ENCODE peak calls at places on chromosomes 16 and 17, in four cellular contexts. One of them, this sample, is unnamed.

GRCh38 chr16:65988019-65988418 is 378.5 kb upstream of the CDH5 start:
- DNase-seq in left lung: no peak
- DNase-seq in AG04450: no peak
- DNase-seq in OCI-LY7: no peak
- DNase-seq in this sample: no peak

GRCh38 chr16:58222532-58223316 is 24.8 kb upstream of the CSNK2A2 start:
- DNase-seq in left lung: no peak
- DNase-seq in AG04450: no peak
- DNase-seq in OCI-LY7: no peak
- DNase-seq in this sample: no peak

GRCh38 chr16:8931864-8932263 is 31.8 kb downstream of the USP7 start:
- DNase-seq in left lung: no peak
- DNase-seq in AG04450: peak; percentile 27
- DNase-seq in OCI-LY7: peak; percentile 52
- DNase-seq in this sample: no peak

GRCh38 chr16:86538196-86538780 is 16.7 kb downstream of the MTHFSD start:
- DNase-seq in left lung: no peak
- DNase-seq in AG04450: no peak
- DNase-seq in OCI-LY7: no peak
- DNase-seq in this sample: no peak

GRCh38 chr17:68700391-68700790 is 99.2 kb upstream of the FAM20A start:
- DNase-seq in left lung: no peak
- DNase-seq in AG04450: no peak
- DNase-seq in OCI-LY7: no peak
- DNase-seq in this sample: no peak

GRCh38 chr17:2183346-2183745 is 120.2 kb downstream of the SMG6 start:
- DNase-seq in left lung: no peak
- DNase-seq in AG04450: no peak
- DNase-seq in OCI-LY7: no peak
- DNase-seq in this sample: no peak

GRCh38 chr16:19488213-19488640 is 33.7 kb downstream of the GDE1 start:
- DNase-seq in left lung: no peak
- DNase-seq in AG04450: no peak
- DNase-seq in OCI-LY7: no peak
- DNase-seq in this sample: no peak

GRCh38 chr17:58605470-58605869 is 86.4 kb downstream of the TEX14 start:
- DNase-seq in left lung: no peak
- DNase-seq in AG04450: no peak
- DNase-seq in OCI-LY7: no peak
- DNase-seq in this sample: no peak

GRCh38 chr17:6269474-6269873 is 165.4 kb downstream of the AIPL1 start:
- DNase-seq in left lung: no peak
- DNase-seq in AG04450: peak; percentile 4
- DNase-seq in OCI-LY7: peak; percentile 39
- DNase-seq in this sample: no peak

GRCh38 chr17:40122466-40122943 is 734 bp downstream of the MSL1 start:
- DNase-seq in left lung: no peak
- DNase-seq in AG04450: no peak
- DNase-seq in OCI-LY7: peak; percentile 63
- DNase-seq in this sample: peak; percentile 84

GRCh38 chr17:245020-245419 is 63.6 kb upstream of the DOC2B start:
- DNase-seq in left lung: peak; percentile 12
- DNase-seq in AG04450: no peak
- DNase-seq in OCI-LY7: no peak
- DNase-seq in this sample: peak; percentile 7

GRCh38 chr16:66587881-66588600 is 8.8 kb downstream of the CMTM2 start:
- DNase-seq in left lung: no peak
- DNase-seq in AG04450: no peak
- DNase-seq in OCI-LY7: no peak
- DNase-seq in this sample: no peak

GRCh38 chr16:81581107-81581506 is 136.5 kb downstream of the CMIP start:
- DNase-seq in left lung: no peak
- DNase-seq in AG04450: no peak
- DNase-seq in OCI-LY7: no peak
- DNase-seq in this sample: no peak

GRCh38 chr16:56841659-56842058 is 23.3 kb upstream of the SLC12A3 start:
- DNase-seq in left lung: no peak
- DNase-seq in AG04450: no peak
- DNase-seq in OCI-LY7: no peak
- DNase-seq in this sample: peak; percentile 28

GRCh38 chr16:85028638-85029412 is 1.2 kb downstream of the KIAA0513 start:
- DNase-seq in left lung: peak; percentile 71
- DNase-seq in AG04450: no peak
- DNase-seq in OCI-LY7: no peak
- DNase-seq in this sample: no peak

GRCh38 chr16:57279780-57280638 is 4.5 kb downstream of the PLLP start:
- DNase-seq in left lung: no peak
- DNase-seq in AG04450: no peak
- DNase-seq in OCI-LY7: no peak
- DNase-seq in this sample: no peak

GRCh38 chr17:57809879-57810278 is 40.0 kb downstream of the MRPS23 start:
- DNase-seq in left lung: no peak
- DNase-seq in AG04450: no peak
- DNase-seq in OCI-LY7: no peak
- DNase-seq in this sample: no peak

GRCh38 chr17:63350364-63350763 is 95.7 kb downstream of the CYB561 start:
- DNase-seq in left lung: no peak
- DNase-seq in AG04450: no peak
- DNase-seq in OCI-LY7: no peak
- DNase-seq in this sample: no peak
- H3K27ac ChIP-seq in left lung: peak overlapping the region; percentile 24
- H3K27ac ChIP-seq in AG04450: no peak overlapping the region
- H3K27ac ChIP-seq in OCI-LY7: no peak overlapping the region
- H3K27ac ChIP-seq in this sample: no peak overlapping the region

DNA sequence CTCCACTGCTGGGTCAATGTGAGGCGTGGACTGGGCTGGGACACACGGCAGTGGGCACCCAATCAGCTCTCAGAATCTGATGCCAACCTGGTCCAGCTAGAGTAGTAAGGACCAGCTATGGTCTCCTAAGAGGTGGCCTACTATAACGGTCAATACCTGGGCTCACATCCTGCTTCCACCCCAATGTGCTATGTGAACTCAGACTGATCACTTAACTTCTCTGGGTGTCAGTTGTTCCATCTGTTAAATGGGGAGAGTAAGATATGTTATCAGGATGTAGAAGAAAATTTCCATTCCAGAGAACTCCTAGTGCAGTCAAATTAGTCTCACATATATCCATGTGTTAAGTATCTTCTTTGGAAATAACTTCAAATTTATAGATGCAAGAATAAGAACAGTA is 14.2 kb downstream of the FAM117A start:
- DNase-seq in left lung: no peak
- DNase-seq in AG04450: no peak
- DNase-seq in OCI-LY7: no peak
- DNase-seq in this sample: no peak
- H3K27ac ChIP-seq in left lung: no peak overlapping the region
- H3K27ac ChIP-seq in AG04450: no peak overlapping the region
- H3K27ac ChIP-seq in OCI-LY7: peak overlapping the region; percentile 94
- H3K27ac ChIP-seq in this sample: no peak overlapping the region

GRCh38 chr16:88888778-88889387 is 22.4 kb upstream of the PABPN1L start:
- DNase-seq in left lung: no peak
- DNase-seq in AG04450: no peak
- DNase-seq in OCI-LY7: no peak
- DNase-seq in this sample: no peak
- H3K27ac ChIP-seq in left lung: no peak overlapping the region
- H3K27ac ChIP-seq in AG04450: no peak overlapping the region
- H3K27ac ChIP-seq in OCI-LY7: no peak overlapping the region
- H3K27ac ChIP-seq in this sample: peak overlapping the region; percentile 45

GRCh38 chr16:74627506-74628220 is 20.7 kb upstream of the GLG1 start:
- DNase-seq in left lung: no peak
- DNase-seq in AG04450: no peak
- DNase-seq in OCI-LY7: no peak
- DNase-seq in this sample: no peak
- H3K27ac ChIP-seq in left lung: no peak overlapping the region
- H3K27ac ChIP-seq in AG04450: peak overlapping the region; percentile 42
- H3K27ac ChIP-seq in OCI-LY7: no peak overlapping the region
- H3K27ac ChIP-seq in this sample: no peak overlapping the region

DNA sequence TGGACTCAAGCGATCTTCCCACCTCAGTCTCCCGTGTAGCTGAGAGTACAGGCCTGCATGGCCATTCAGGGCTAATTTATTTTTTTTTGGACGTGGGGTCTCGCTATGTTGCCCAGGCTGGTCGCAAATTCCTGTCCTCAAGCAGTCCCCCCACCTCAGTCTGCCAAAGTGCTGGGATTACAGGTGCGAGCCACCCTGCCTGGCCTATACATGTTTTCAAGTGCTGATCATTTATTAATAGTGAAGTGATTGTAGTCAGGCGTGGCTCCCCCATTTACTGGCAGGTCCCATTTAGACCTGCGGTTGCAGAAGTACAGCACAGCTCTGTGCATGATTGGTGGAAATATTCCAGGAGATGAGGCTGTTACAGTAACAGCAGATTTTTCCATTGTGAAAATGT is 8.4 kb downstream of the FOXK2 start:
- DNase-seq in left lung: no peak
- DNase-seq in AG04450: no peak
- DNase-seq in OCI-LY7: no peak
- DNase-seq in this sample: no peak
- H3K27ac ChIP-seq in left lung: peak overlapping the region; percentile 65
- H3K27ac ChIP-seq in AG04450: no peak overlapping the region
- H3K27ac ChIP-seq in OCI-LY7: peak overlapping the region; percentile 1
- H3K27ac ChIP-seq in this sample: peak overlapping the region; percentile 12

GRCh38 chr17:4583206-4583605 is 1.1 kb upstream of the SMTNL2 start:
- DNase-seq in left lung: no peak
- DNase-seq in AG04450: no peak
- DNase-seq in OCI-LY7: no peak
- DNase-seq in this sample: no peak

GRCh38 chr17:4584835-4585187 is 482 bp downstream of the SMTNL2 start:
- DNase-seq in left lung: no peak
- DNase-seq in AG04450: no peak
- DNase-seq in OCI-LY7: no peak
- DNase-seq in this sample: no peak

GRCh38 chr17:4584125-4584834 is at the start of gene SMTNL2:
- DNase-seq in left lung: no peak
- DNase-seq in AG04450: no peak
- DNase-seq in OCI-LY7: no peak
- DNase-seq in this sample: no peak

GRCh38 chr17:4582691-4583090 is 1.6 kb upstream of the SMTNL2 start:
- DNase-seq in left lung: no peak
- DNase-seq in AG04450: no peak
- DNase-seq in OCI-LY7: no peak
- DNase-seq in this sample: no peak

DNA sequence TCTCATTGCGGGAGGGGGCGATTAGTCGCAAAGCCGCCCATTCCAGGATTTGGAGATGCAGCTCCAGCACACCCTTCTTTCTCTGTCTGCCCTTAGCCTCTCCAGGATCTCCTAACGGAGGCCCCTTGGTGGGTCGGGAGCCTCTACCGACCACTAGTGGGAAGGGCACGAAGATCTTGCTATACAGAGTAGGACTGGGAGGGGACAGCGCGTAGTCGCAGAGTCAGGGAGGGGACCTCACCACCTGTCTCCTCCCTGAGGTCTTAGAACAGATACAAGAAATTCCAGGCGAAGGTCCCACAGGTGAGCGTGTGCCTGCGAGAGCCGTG is 569 bp upstream of the SMTNL2 start:
- DNase-seq in left lung: no peak
- DNase-seq in AG04450: no peak
- DNase-seq in OCI-LY7: peak; percentile 11
- DNase-seq in this sample: no peak
- H3K27ac ChIP-seq in left lung: no peak overlapping the region
- H3K27ac ChIP-seq in AG04450: no peak overlapping the region
- H3K27ac ChIP-seq in OCI-LY7: no peak overlapping the region
- H3K27ac ChIP-seq in this sample: no peak overlapping the region

GRCh38 chr16:50683689-50684374 is 2.7 kb upstream of the SNX20 start:
- DNase-seq in left lung: peak; percentile 63
- DNase-seq in AG04450: no peak
- DNase-seq in OCI-LY7: peak; percentile 34
- DNase-seq in this sample: no peak
- H3K27ac ChIP-seq in left lung: no peak overlapping the region
- H3K27ac ChIP-seq in AG04450: no peak overlapping the region
- H3K27ac ChIP-seq in OCI-LY7: no peak overlapping the region
- H3K27ac ChIP-seq in this sample: no peak overlapping the region

DNA sequence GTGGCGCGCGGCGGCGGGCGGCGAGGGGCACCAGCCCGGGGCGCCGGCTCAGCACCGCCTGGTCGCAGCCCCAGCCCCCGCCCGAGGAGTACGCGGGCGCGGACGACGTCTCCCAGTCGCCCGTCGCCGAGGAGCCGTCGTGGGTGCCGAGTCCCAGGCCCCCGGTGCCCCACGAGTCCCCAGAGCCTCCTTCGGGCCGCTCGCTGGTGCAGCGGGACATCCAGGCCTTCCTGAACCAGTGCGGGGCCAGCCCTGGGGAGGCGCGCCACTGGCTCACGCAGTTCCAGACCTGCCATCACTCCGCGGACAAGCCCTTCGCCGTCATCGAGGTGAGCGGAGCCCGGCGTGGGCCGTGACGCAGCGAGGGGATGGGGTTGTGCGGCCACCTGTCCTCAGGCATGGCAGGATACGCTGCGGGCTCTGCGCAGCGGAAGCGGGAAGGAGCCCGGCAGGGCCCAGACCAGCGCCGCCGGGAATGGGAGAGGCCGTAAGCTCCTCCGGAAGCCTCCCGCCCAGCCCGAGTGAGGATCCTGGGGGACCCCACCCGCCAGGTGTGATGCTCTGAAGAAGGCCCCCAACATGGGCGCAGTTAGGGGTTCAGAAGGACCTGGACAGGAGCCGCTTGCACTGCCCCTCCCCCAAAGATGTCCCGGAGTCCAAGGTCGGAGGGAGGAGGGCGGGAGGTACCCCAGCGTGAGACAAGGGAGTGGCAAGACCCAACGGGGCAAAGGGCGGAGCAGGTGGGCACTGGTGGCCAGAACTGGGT is 522 bp downstream of the NAGS start:
- DNase-seq in left lung: no peak
- DNase-seq in AG04450: no peak
- DNase-seq in OCI-LY7: no peak
- DNase-seq in this sample: peak; percentile 71
- H3K27ac ChIP-seq in left lung: peak overlapping the region; percentile 62
- H3K27ac ChIP-seq in AG04450: no peak overlapping the region
- H3K27ac ChIP-seq in OCI-LY7: no peak overlapping the region
- H3K27ac ChIP-seq in this sample: no peak overlapping the region